ENCODE peak calls at places on chromosomes 12 and 14, in nine cellular contexts. U, R, Y, K, G, H, L, S and J are unnamed samples.

GRCh38 chr12:7959278-7960063 is 23.5 kb upstream of the SLC2A3 start:
- DNase-seq in U (peak; percentile 15), R (no peak), Y (no peak), K (peak; percentile 16), G (no peak), H (peak; percentile 77), L (no peak), S (peak; percentile 48), J (peak; percentile 43)

GRCh38 chr12:71128191-71128590 is 29.6 kb downstream of the TSPAN8 start:
- DNase-seq in U (no peak), R (no peak), Y (peak; percentile 25), K (peak; percentile 26), G (no peak), H (no peak), L (no peak), S (no peak), J (no peak)

GRCh38 chr14:72880820-72881219 is 13.1 kb downstream of the DPF3 start:
- DNase-seq in U (no peak), R (no peak), Y (no peak), K (no peak), G (no peak), H (no peak), L (no peak), S (no peak), J (no peak)

GRCh38 chr12:128056299-128056885 is 210.6 kb upstream of the TMEM132C start:
- DNase-seq in U (no peak), R (no peak), Y (no peak), K (no peak), G (no peak), H (no peak), L (no peak), S (no peak), J (no peak)

GRCh38 chr12:26091837-26092236 is 33.0 kb downstream of the BHLHE41 start:
- DNase-seq in U (peak; percentile 19), R (no peak), Y (no peak), K (peak; percentile 20), G (no peak), H (no peak), L (no peak), S (no peak), J (no peak)

GRCh38 chr14:103108749-103109207 is 14.3 kb downstream of the EXOC3L4 start:
- DNase-seq in U (no peak), R (no peak), Y (peak; percentile 38), K (peak; percentile 54), G (no peak), H (no peak), L (no peak), S (no peak), J (no peak)

GRCh38 chr14:106286697-106287290 is 760.4 kb downstream of the TMEM121 start:
- DNase-seq in U (no peak), R (no peak), Y (no peak), K (no peak), G (no peak), H (no peak), L (no peak), S (no peak), J (no peak)

GRCh38 chr12:18955594-18955993 is 173.9 kb upstream of the PLEKHA5 start:
- DNase-seq in U (no peak), R (no peak), Y (peak; percentile 51), K (no peak), G (no peak), H (no peak), L (no peak), S (no peak), J (no peak)

GRCh38 chr14:20093442-20093841 is 17.1 kb upstream of the OR4K17 start:
- DNase-seq in U (no peak), R (no peak), Y (no peak), K (no peak), G (no peak), H (no peak), L (no peak), S (no peak), J (no peak)

GRCh38 chr14:92922883-92923743 is at the start of gene CHGA:
- DNase-seq in U (peak; percentile 20), R (peak; percentile 55), Y (peak; percentile 32), K (peak; percentile 29), G (peak; percentile 60), H (no peak), L (peak; percentile 76), S (peak; percentile 30), J (peak; percentile 83)

GRCh38 chr14:63276492-63277342 is 42.0 kb downstream of the GPHB5 start:
- DNase-seq in U (peak; percentile 59), R (no peak), Y (peak; percentile 65), K (peak; percentile 64), G (peak; percentile 36), H (no peak), L (no peak), S (no peak), J (peak; percentile 55)

GRCh38 chr12:41333988-41334387 is 145.9 kb downstream of the PDZRN4 start:
- DNase-seq in U (no peak), R (no peak), Y (no peak), K (no peak), G (no peak), H (no peak), L (no peak), S (no peak), J (peak; percentile 82)

GRCh38 chr14:105738638-105739037 is 212.3 kb downstream of the TMEM121 start:
- DNase-seq in U (no peak), R (no peak), Y (no peak), K (no peak), G (no peak), H (no peak), L (no peak), S (no peak), J (no peak)

GRCh38 chr12:131681257-131681620 is 29.7 kb upstream of the SFSWAP start:
- DNase-seq in U (no peak), R (no peak), Y (no peak), K (no peak), G (no peak), H (peak; percentile 64), L (no peak), S (no peak), J (no peak)

GRCh38 chr12:5586201-5586600 is 154.3 kb downstream of the NTF3 start:
- DNase-seq in U (peak; percentile 35), R (no peak), Y (peak; percentile 52), K (no peak), G (no peak), H (no peak), L (no peak), S (no peak), J (no peak)

GRCh38 chr14:59634617-59635016 is 58.0 kb upstream of the CCDC175 start:
- DNase-seq in U (no peak), R (no peak), Y (no peak), K (no peak), G (no peak), H (no peak), L (no peak), S (no peak), J (no peak)

DNA sequence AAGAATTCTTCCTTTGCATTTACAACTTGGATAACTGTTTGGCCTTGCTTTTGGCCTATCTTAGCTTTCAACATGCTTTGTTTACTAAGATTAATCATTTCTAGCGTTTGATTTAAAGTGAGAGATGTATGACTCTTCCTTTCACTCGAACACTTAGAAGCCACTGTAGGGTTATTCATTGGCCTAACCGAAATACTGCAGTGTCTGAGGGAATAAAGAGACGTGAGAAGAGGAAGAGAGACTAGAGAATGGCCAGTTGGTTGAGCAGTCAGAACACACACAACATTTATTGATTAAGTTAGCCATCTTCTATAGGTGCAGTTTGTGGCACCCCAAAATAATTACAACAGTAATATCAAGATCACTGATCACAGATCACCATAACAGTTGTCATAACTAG is 62.3 kb upstream of the CCDC175 start:
- DNase-seq in U (no peak), R (no peak), Y (no peak), K (no peak), G (no peak), H (no peak), L (no peak), S (no peak), J (no peak)
- H3K4me3 ChIP-seq in U (no peak overlapping the region), R (no peak overlapping the region), Y (no peak overlapping the region), K (no peak overlapping the region), G (no peak overlapping the region), H (no peak overlapping the region), L (no peak overlapping the region), S (no peak overlapping the region), J (no peak overlapping the region)

DNA sequence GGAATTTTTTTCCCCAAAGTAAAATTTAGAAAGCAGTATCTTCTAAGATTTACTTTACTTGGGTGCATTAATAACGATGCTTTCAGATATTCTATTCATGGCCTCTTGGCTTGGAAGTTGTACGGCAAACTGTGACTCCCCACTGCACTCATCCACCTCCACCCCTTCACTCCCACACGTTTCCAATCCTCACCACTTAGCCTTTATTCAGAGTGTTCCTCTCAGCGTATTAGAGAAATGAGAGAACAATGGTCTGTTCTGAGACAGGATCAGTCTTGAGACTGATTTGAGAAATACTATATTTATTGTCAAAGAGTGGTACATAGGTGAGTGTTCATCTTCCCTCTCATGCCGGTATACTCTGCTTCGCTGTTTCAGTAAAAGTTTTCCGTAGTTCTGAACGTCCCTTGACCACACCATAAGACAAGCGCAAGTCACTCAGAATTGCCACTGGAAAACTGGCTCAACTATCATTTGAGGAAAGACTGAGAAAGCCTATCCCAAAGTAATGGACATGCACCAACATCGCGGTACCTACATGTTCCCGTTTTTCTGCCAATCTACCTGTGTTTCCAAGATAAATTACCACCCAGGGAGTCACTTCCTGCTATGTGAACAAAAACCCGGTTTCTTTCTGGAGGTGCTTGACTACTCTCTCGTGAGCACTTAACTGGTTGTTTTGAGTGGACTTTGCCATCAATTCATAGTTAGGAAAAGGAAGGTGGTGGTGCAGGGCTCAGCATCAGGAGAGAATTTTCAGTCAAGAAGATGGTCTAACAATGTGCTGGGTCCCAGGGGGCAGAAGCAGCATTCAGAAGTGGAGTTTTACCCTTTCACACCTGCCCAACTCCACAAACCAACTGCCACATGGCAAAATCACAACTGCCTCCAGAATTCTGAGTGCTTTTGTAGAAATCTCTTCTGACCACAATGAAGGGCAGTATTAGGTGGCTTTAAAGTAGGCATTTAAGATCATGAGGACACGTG is 1.5 kb downstream of the EGLN3 start:
- DNase-seq in U (no peak), R (no peak), Y (no peak), K (no peak), G (no peak), H (no peak), L (no peak), S (no peak), J (peak; percentile 42)
- H3K4me3 ChIP-seq in U (no peak overlapping the region), R (peak overlapping the region; percentile 96), Y (no peak overlapping the region), K (no peak overlapping the region), G (peak overlapping the region; percentile 57), H (peak overlapping the region; percentile 66), L (peak overlapping the region; percentile 69), S (no peak overlapping the region), J (peak overlapping the region; percentile 76)

GRCh38 chr12:106138279-106138645 is 492 bp downstream of the NUAK1 start:
- DNase-seq in U (no peak), R (no peak), Y (no peak), K (no peak), G (no peak), H (peak; percentile 85), L (no peak), S (no peak), J (no peak)
- H3K4me3 ChIP-seq in U (peak overlapping the region; percentile 56), R (peak overlapping the region; percentile 95), Y (peak overlapping the region; percentile 80), K (peak overlapping the region; percentile 38), G (peak overlapping the region; percentile 83), H (peak overlapping the region; percentile 69), L (peak overlapping the region; percentile 66), S (peak overlapping the region; percentile 33), J (peak overlapping the region; percentile 70)

DNA sequence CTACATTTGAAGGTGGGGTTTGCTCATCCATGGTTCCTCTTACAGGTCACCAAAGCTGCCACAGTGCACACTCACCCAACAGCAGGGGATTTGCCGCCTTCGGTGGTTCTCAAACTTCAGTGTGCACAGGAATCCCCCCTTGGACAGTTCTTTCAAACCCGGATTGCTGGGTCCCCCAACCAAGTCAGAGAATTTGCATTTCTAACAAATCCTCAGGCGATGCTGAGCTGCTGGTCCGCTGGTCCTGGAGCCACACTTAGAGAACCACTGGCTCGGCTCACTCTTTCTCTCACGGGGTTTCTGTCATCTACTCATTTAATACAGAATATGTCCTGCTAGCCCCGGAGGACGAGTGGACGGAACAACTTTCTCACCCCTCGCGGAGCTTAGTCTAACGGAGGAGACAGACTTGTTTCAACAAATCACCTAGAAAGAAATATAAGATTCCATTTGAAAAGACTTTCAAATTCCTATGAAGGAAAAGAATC is 24.1 kb upstream of the ZFP36L1 start:
- DNase-seq in U (no peak), R (no peak), Y (no peak), K (no peak), G (no peak), H (no peak), L (no peak), S (no peak), J (no peak)
- H3K4me3 ChIP-seq in U (no peak overlapping the region), R (peak overlapping the region; percentile 69), Y (no peak overlapping the region), K (no peak overlapping the region), G (no peak overlapping the region), H (no peak overlapping the region), L (peak overlapping the region; percentile 64), S (peak overlapping the region; percentile 69), J (no peak overlapping the region)